ENCODE peak calls at places on chromosome 2, in five cellular contexts. J, D, X, E and G are unnamed samples.

GRCh38 chr2:210541280-210541902 is 15.0 kb upstream of the CPS1 start:
- DNase-seq in J (no peak), X (peak), E (no peak), D (no peak), G (peak)

GRCh38 chr2:26897807-26898479 is 50.0 kb downstream of the DPYSL5 start:
- DNase-seq in J (no peak), D (no peak), E (no peak), X (no peak), G (no peak)

GRCh38 chr2:160402997-160403979 is 90.3 kb downstream of the RBMS1 start:
- DNase-seq in D (no peak), X (no peak), J (no peak), E (peak), G (peak)

GRCh38 chr2:62305421-62306176 is 109.7 kb downstream of the B3GNT2 start:
- DNase-seq in J (no peak), E (no peak), D (no peak), X (no peak), G (peak)

GRCh38 chr2:169526451-169526850 is 16.9 kb downstream of the KLHL41 start:
- DNase-seq in D (no peak), E (peak), X (no peak), J (no peak), G (no peak)

GRCh38 chr2:62672601-62673000 is 32.9 kb upstream of the EHBP1 start:
- DNase-seq in D (peak), J (peak), X (no peak), E (peak), G (peak)

GRCh38 chr2:218229239-218229638 is 12.2 kb downstream of the ARPC2 start:
- DNase-seq in D (peak), X (peak), J (peak), E (peak), G (no peak)

GRCh38 chr2:50957880-50958279 is 74.1 kb downstream of the NRXN1 start:
- DNase-seq in E (peak), J (no peak), D (no peak), X (no peak), G (no peak)

GRCh38 chr2:47520825-47521665 is 118.1 kb downstream of the MSH2 start:
- DNase-seq in X (peak), E (peak), J (no peak), D (peak), G (no peak)

GRCh38 chr2:101045330-101045729 is 43.2 kb downstream of the RPL31 start:
- DNase-seq in J (no peak), E (no peak), X (no peak), D (no peak), G (no peak)

GRCh38 chr2:84866121-84866520 is 14.8 kb downstream of the TRABD2A start:
- DNase-seq in D (no peak), X (no peak), E (no peak), J (no peak), G (no peak)

GRCh38 chr2:25304339-25304728 is 37.4 kb downstream of the DNMT3A start:
- DNase-seq in D (no peak), J (no peak), E (no peak), X (no peak), G (no peak)

GRCh38 chr2:179195146-179195545 is 69.5 kb downstream of the SESTD1 start:
- DNase-seq in D (no peak), J (no peak), E (no peak), X (no peak), G (no peak)

GRCh38 chr2:128457716-128458115 is 139.0 kb upstream of the HS6ST1 start:
- DNase-seq in J (no peak), E (no peak), X (no peak), D (no peak), G (no peak)